ENCODE peak calls at places on chromosomes 1 and 21, in four cellular contexts. L, M, F and O are unnamed samples.

GRCh38 chr1:239733995-239734394 is 347.6 kb downstream of the CHRM3 start:
- DNase-seq in M (no peak), F (no peak), L (no peak), O (no peak)

GRCh38 chr1:201648066-201648910 is 109.4 kb downstream of the NAV1 start:
- DNase-seq in F (no peak), M (no peak), L (peak; percentile 57), O (peak; percentile 47)

GRCh38 chr1:166170726-166171125 is 3.9 kb upstream of the FAM78B start:
- DNase-seq in M (no peak), L (no peak), F (no peak), O (no peak)

GRCh38 chr1:119787776-119788175 is 19.1 kb upstream of the HMGCS2 start:
- DNase-seq in L (no peak), M (no peak), F (no peak), O (no peak)

GRCh38 chr1:33576821-33577599 is 104.6 kb downstream of the ZSCAN20 start:
- DNase-seq in L (no peak), F (no peak), M (no peak), O (no peak)

GRCh38 chr21:45889961-45890360 is 91.6 kb upstream of the COL6A1 start:
- DNase-seq in L (peak; percentile 17), F (no peak), M (no peak), O (no peak)

GRCh38 chr1:204264805-204265204 is 51.0 kb upstream of the GOLT1A start:
- DNase-seq in L (no peak), M (no peak), F (no peak), O (no peak)

GRCh38 chr1:101051688-101052638 is 26.4 kb upstream of the DPH5 start:
- DNase-seq in L (no peak), F (no peak), M (no peak), O (no peak)

GRCh38 chr1:35222322-35223108 is 29.6 kb upstream of the SFPQ start:
- DNase-seq in L (no peak), F (no peak), M (no peak), O (no peak)

GRCh38 chr1:169894424-169895145 is 889 bp upstream of the SCYL3 start:
- DNase-seq in L (no peak), M (no peak), F (no peak), O (no peak)

GRCh38 chr1:156815307-156815826 is 1.3 kb downstream of the SH2D2A start:
- DNase-seq in L (peak; percentile 65), M (no peak), F (no peak), O (no peak)

GRCh38 chr1:223307544-223307943 is 56.4 kb downstream of the SUSD4 start:
- DNase-seq in M (no peak), F (no peak), L (no peak), O (no peak)